ENCODE peak calls at places on chromosomes 2 and 18, in five cellular contexts. B, A, S, E and P are unnamed samples.

GRCh38 chr2:34663314-34663713 is 1064.2 kb upstream of the FAM98A start:
- DNase-seq in E (no peak), S (no peak), A (no peak), B (no peak), P (no peak)

GRCh38 chr2:168639501-168639900 is 162.9 kb upstream of the NOSTRIN start:
- DNase-seq in E (peak; percentile 85), B (no peak), S (no peak), A (peak; percentile 12), P (no peak)

GRCh38 chr2:8219631-8220393 is 462.0 kb upstream of the ID2 start:
- DNase-seq in A (no peak), E (no peak), S (no peak), B (no peak), P (no peak)

GRCh38 chr2:20148841-20149702 is 75.9 kb downstream of the SDC1 start:
- DNase-seq in S (no peak), E (peak; percentile 89), A (no peak), B (no peak), P (no peak)

GRCh38 chr2:221572180-221572820 is at the start of gene EPHA4:
- DNase-seq in S (peak; percentile 83), B (peak; percentile 89), A (peak; percentile 79), E (peak; percentile 88), P (peak; percentile 92)

GRCh38 chr2:54724560-54725342 is 1.3 kb downstream of the EML6 start:
- DNase-seq in B (peak; percentile 45), A (no peak), S (peak; percentile 75), E (no peak), P (peak; percentile 64)

GRCh38 chr2:100239513-100240210 is 82.6 kb downstream of the LONRF2 start:
- DNase-seq in B (no peak), S (no peak), E (no peak), A (no peak), P (no peak)

GRCh38 chr2:143422681-143423080 is 293.5 kb downstream of the ARHGAP15 start:
- DNase-seq in S (no peak), B (no peak), E (no peak), A (no peak), P (no peak)

GRCh38 chr2:220015576-220015975 is 388.1 kb downstream of the SLC4A3 start:
- DNase-seq in S (no peak), A (no peak), E (no peak), B (no peak), P (no peak)

GRCh38 chr2:217077841-217078407 is 218.1 kb upstream of the TNP1 start:
- DNase-seq in A (no peak), E (peak; percentile 69), S (no peak), B (no peak), P (no peak)

DNA sequence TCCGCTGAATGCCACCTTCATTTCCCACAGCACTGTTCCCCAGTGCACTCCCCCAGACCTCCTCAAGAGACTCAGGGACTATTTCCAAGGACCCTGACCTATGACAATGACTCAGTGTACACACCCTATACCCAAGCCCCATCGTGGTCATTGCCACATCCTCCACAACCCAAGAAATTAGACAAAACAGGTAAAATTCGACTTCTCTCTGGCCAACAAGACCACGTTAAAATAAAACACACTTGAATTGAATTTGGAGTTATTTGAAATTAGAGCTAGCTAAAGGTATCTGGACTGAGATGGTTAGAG is 126.4 kb upstream of the NCK2 start:
- DNase-seq in A (no peak), S (no peak), B (no peak), E (no peak), P (no peak)
- TF ChIP-seq CTCF in A (no peak), S (no peak), B (no peak), E (no peak), P (no peak)

GRCh38 chr2:234308073-234308813 is 188.6 kb downstream of the ARL4C start:
- DNase-seq in A (peak; percentile 86), B (no peak), E (peak; percentile 39), S (no peak), P (no peak)
- TF ChIP-seq CTCF in A (peak; percentile 9), B (no peak), E (peak; percentile 28), S (no peak), P (no peak)

DNA sequence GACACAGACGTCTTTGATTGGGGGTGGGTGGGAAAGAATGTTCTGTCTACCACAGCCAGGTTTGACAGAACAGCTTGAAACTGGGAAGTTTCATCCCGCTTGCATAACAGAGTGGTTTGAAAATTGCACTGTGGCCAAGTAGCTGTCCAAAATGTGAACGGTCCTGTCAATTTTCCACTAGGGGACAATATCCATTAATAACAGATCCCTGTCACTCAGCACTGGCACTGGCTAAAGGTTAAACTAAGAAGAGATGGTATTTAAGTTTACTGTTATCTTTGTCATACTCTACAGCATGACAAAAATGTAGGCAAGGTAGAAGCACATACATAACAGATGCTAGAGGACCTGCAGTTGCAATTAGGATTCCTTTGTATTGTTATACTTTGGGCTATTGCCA is 55.6 kb upstream of the ACMSD start:
- DNase-seq in B (no peak), E (peak; percentile 6), A (no peak), S (peak; percentile 52), P (peak; percentile 49)
- TF ChIP-seq CTCF in B (peak; percentile 49), E (no peak), A (no peak), S (peak; percentile 77), P (peak; percentile 60)

GRCh38 chr2:156321243-156321904 is 11.1 kb downstream of the NR4A2 start:
- DNase-seq in S (no peak), E (no peak), B (no peak), A (no peak), P (peak; percentile 12)
- TF ChIP-seq CTCF in S (no peak), E (no peak), B (no peak), A (no peak), P (no peak)

GRCh38 chr2:128304715-128305554 is 13.7 kb downstream of the HS6ST1 start:
- DNase-seq in A (peak; percentile 81), S (no peak), E (peak; percentile 98), B (no peak), P (no peak)
- TF ChIP-seq CTCF in A (no peak), S (no peak), E (peak; percentile 8), B (no peak), P (no peak)

GRCh38 chr2:68772109-68772508 is 37.5 kb downstream of the ARHGAP25 start:
- DNase-seq in E (no peak), B (no peak), A (no peak), S (no peak), P (no peak)

GRCh38 chr2:68774569-68775271 is 40.1 kb downstream of the ARHGAP25 start:
- DNase-seq in E (peak; percentile 23), S (peak; percentile 87), B (no peak), A (no peak), P (peak; percentile 67)

GRCh38 chr2:68775272-68775847 is 40.7 kb downstream of the ARHGAP25 start:
- DNase-seq in A (no peak), B (no peak), S (no peak), E (no peak), P (no peak)

GRCh38 chr2:68779595-68779994 is 45.0 kb downstream of the ARHGAP25 start:
- DNase-seq in E (no peak), S (no peak), B (no peak), A (no peak), P (no peak)

DNA sequence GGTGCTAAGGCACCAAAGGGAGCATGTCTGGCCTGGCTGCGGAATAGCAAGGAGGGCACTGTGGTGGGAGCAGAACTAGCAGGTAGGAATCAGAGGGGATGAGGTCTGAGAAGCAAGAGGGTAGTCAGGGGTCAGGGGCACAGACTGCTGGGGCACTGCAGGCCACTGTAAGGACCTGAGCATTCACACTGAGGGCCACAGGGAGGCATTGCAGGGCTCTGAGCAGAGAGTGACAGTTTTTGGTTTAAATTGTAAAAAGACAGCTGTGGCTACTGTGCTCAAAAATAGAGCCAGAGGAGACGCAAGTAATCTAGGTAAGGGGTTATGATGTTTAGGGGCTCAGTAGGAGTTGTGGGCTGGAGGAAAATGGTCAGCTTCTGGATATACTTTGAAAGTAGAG is 41.5 kb downstream of the ARHGAP25 start:
- DNase-seq in B (no peak), A (no peak), S (peak; percentile 58), E (no peak), P (no peak)
- TF ChIP-seq CTCF in B (no peak), A (no peak), S (peak; percentile 66), E (peak; percentile 15), P (peak; percentile 47)

GRCh38 chr2:166516712-166517303 is 22.8 kb upstream of the SCN7A start:
- DNase-seq in E (peak; percentile 40), B (no peak), S (peak; percentile 2), A (peak; percentile 21), P (no peak)
- TF ChIP-seq CTCF in E (peak; percentile 60), B (peak; percentile 74), S (peak; percentile 75), A (peak; percentile 53), P (peak; percentile 31)

GRCh38 chr2:46230115-46230571 is 67.1 kb upstream of the EPAS1 start:
- DNase-seq in S (no peak), A (peak; percentile 84), E (no peak), B (no peak), P (no peak)
- TF ChIP-seq CTCF in S (no peak), A (peak; percentile 63), E (no peak), B (no peak), P (peak; percentile 38)

GRCh38 chr18:3367491-3368091 is 82.4 kb upstream of the TGIF1 start:
- DNase-seq in S (no peak), B (no peak), E (peak; percentile 7), A (no peak), P (no peak)
- TF ChIP-seq CTCF in S (no peak), B (no peak), E (no peak), A (no peak), P (no peak)